ENCODE peak calls at places on chromosomes 1 and 21, in ten cellular contexts. One of them, this sample, is unnamed.

GRCh38 chr1:163842546-163842945 is 520.8 kb downstream of the NUF2 start:
- DNase-seq in GM23338: no peak
- DNase-seq in GM10248: no peak
- DNase-seq in IMR-90: no peak
- DNase-seq in choroid plexus epithelial cell: no peak
- DNase-seq in cardiac fibroblast: no peak
- DNase-seq in stomach: no peak
- DNase-seq in PC-3: no peak
- DNase-seq in astrocyte of the spinal cord: no peak
- DNase-seq in glutamatergic neuron: no peak
- DNase-seq in this sample: no peak

GRCh38 chr1:160748182-160748876 is 9.3 kb downstream of the SLAMF7 start:
- DNase-seq in stomach: no peak
- DNase-seq in glutamatergic neuron: no peak
- DNase-seq in PC-3: peak
- DNase-seq in GM23338: peak
- DNase-seq in GM10248: no peak
- DNase-seq in choroid plexus epithelial cell: peak
- DNase-seq in IMR-90: no peak
- DNase-seq in astrocyte of the spinal cord: peak
- DNase-seq in cardiac fibroblast: peak
- DNase-seq in this sample: no peak

GRCh38 chr1:101587749-101588148 is 350.9 kb downstream of the S1PR1 start:
- DNase-seq in choroid plexus epithelial cell: peak
- DNase-seq in cardiac fibroblast: peak
- DNase-seq in GM23338: no peak
- DNase-seq in GM10248: no peak
- DNase-seq in glutamatergic neuron: no peak
- DNase-seq in IMR-90: peak
- DNase-seq in stomach: no peak
- DNase-seq in PC-3: no peak
- DNase-seq in astrocyte of the spinal cord: peak
- DNase-seq in this sample: no peak

GRCh38 chr1:25647106-25647505 is 30.5 kb downstream of the MAN1C1 start:
- DNase-seq in choroid plexus epithelial cell: no peak
- DNase-seq in stomach: no peak
- DNase-seq in GM23338: no peak
- DNase-seq in GM10248: no peak
- DNase-seq in IMR-90: no peak
- DNase-seq in cardiac fibroblast: no peak
- DNase-seq in PC-3: no peak
- DNase-seq in astrocyte of the spinal cord: no peak
- DNase-seq in glutamatergic neuron: no peak
- DNase-seq in this sample: no peak

GRCh38 chr1:61400131-61400530 is 317.8 kb downstream of the NFIA start:
- DNase-seq in cardiac fibroblast: no peak
- DNase-seq in astrocyte of the spinal cord: no peak
- DNase-seq in GM23338: no peak
- DNase-seq in IMR-90: no peak
- DNase-seq in glutamatergic neuron: no peak
- DNase-seq in PC-3: no peak
- DNase-seq in choroid plexus epithelial cell: no peak
- DNase-seq in GM10248: no peak
- DNase-seq in stomach: no peak
- DNase-seq in this sample: no peak

GRCh38 chr1:160550572-160551034 is 27.5 kb upstream of the SLAMF6 start:
- DNase-seq in GM23338: peak
- DNase-seq in choroid plexus epithelial cell: no peak
- DNase-seq in glutamatergic neuron: no peak
- DNase-seq in stomach: no peak
- DNase-seq in GM10248: no peak
- DNase-seq in astrocyte of the spinal cord: no peak
- DNase-seq in cardiac fibroblast: no peak
- DNase-seq in PC-3: no peak
- DNase-seq in IMR-90: no peak
- DNase-seq in this sample: no peak

GRCh38 chr1:225477296-225477911 is 49.6 kb upstream of the LBR start:
- DNase-seq in IMR-90: no peak
- DNase-seq in cardiac fibroblast: no peak
- DNase-seq in stomach: no peak
- DNase-seq in GM23338: no peak
- DNase-seq in glutamatergic neuron: no peak
- DNase-seq in choroid plexus epithelial cell: no peak
- DNase-seq in GM10248: no peak
- DNase-seq in PC-3: no peak
- DNase-seq in astrocyte of the spinal cord: no peak
- DNase-seq in this sample: no peak

GRCh38 chr1:181089777-181090505 is 1.4 kb downstream of the IER5 start:
- DNase-seq in astrocyte of the spinal cord: peak
- DNase-seq in GM23338: peak
- DNase-seq in stomach: peak
- DNase-seq in GM10248: peak
- DNase-seq in choroid plexus epithelial cell: peak
- DNase-seq in glutamatergic neuron: peak
- DNase-seq in IMR-90: peak
- DNase-seq in PC-3: peak
- DNase-seq in cardiac fibroblast: peak
- DNase-seq in this sample: peak

GRCh38 chr1:182032251-182032650 is 29.3 kb downstream of the ZNF648 start:
- DNase-seq in cardiac fibroblast: no peak
- DNase-seq in GM10248: no peak
- DNase-seq in stomach: no peak
- DNase-seq in PC-3: peak
- DNase-seq in glutamatergic neuron: no peak
- DNase-seq in astrocyte of the spinal cord: no peak
- DNase-seq in choroid plexus epithelial cell: no peak
- DNase-seq in IMR-90: no peak
- DNase-seq in GM23338: no peak
- DNase-seq in this sample: no peak

GRCh38 chr1:67590329-67590728 is 94.7 kb upstream of the GADD45A start:
- DNase-seq in PC-3: no peak
- DNase-seq in stomach: no peak
- DNase-seq in cardiac fibroblast: peak
- DNase-seq in glutamatergic neuron: no peak
- DNase-seq in IMR-90: peak
- DNase-seq in choroid plexus epithelial cell: peak
- DNase-seq in GM23338: no peak
- DNase-seq in GM10248: no peak
- DNase-seq in astrocyte of the spinal cord: no peak
- DNase-seq in this sample: no peak

GRCh38 chr1:14435368-14436023 is 163.0 kb upstream of the KAZN start:
- DNase-seq in cardiac fibroblast: no peak
- DNase-seq in astrocyte of the spinal cord: no peak
- DNase-seq in IMR-90: no peak
- DNase-seq in choroid plexus epithelial cell: no peak
- DNase-seq in GM23338: peak
- DNase-seq in glutamatergic neuron: peak
- DNase-seq in stomach: no peak
- DNase-seq in GM10248: peak
- DNase-seq in PC-3: no peak
- DNase-seq in this sample: no peak

DNA sequence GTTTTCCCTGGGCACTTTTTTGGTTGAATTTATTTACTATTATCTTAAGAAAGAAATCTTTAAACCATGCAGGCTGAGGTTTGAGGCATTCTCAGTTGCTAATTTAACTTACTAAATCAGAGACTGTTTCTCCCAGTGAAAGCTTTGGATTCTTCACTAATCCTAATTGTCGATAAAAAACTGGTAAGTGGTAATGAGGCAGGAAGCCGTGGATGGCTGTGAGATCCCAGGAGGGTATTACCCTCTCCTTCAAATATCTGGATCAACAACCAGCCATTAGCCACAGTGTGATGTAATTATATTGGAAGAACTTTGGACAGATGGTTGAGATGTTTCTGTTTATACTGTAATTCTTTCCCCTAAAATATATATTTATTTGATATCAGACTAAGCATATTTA is 485.0 kb downstream of the DISC1 start:
- DNase-seq in GM23338: no peak
- DNase-seq in cardiac fibroblast: no peak
- DNase-seq in glutamatergic neuron: no peak
- DNase-seq in IMR-90: no peak
- DNase-seq in GM10248: no peak
- DNase-seq in stomach: no peak
- DNase-seq in astrocyte of the spinal cord: no peak
- DNase-seq in choroid plexus epithelial cell: peak
- DNase-seq in PC-3: no peak
- DNase-seq in this sample: no peak
- TF ChIP-seq CTCF in GM23338: no peak
- TF ChIP-seq CTCF in cardiac fibroblast: no peak
- TF ChIP-seq CTCF in glutamatergic neuron: no peak
- TF ChIP-seq CTCF in IMR-90: no peak
- TF ChIP-seq CTCF in GM10248: no peak
- TF ChIP-seq CTCF in stomach: no peak
- TF ChIP-seq CTCF in astrocyte of the spinal cord: no peak
- TF ChIP-seq CTCF in choroid plexus epithelial cell: no peak
- TF ChIP-seq CTCF in PC-3: no peak
- TF ChIP-seq CTCF in this sample: no peak

GRCh38 chr1:84780000-84780716 is 89.9 kb upstream of the SSX2IP start:
- DNase-seq in astrocyte of the spinal cord: no peak
- DNase-seq in IMR-90: peak
- DNase-seq in stomach: no peak
- DNase-seq in GM23338: no peak
- DNase-seq in GM10248: no peak
- DNase-seq in cardiac fibroblast: peak
- DNase-seq in choroid plexus epithelial cell: no peak
- DNase-seq in PC-3: peak
- DNase-seq in glutamatergic neuron: no peak
- DNase-seq in this sample: no peak

GRCh38 chr1:84782881-84783280 is 92.6 kb upstream of the SSX2IP start:
- DNase-seq in IMR-90: no peak
- DNase-seq in cardiac fibroblast: no peak
- DNase-seq in stomach: no peak
- DNase-seq in GM23338: no peak
- DNase-seq in astrocyte of the spinal cord: no peak
- DNase-seq in glutamatergic neuron: no peak
- DNase-seq in GM10248: no peak
- DNase-seq in PC-3: no peak
- DNase-seq in choroid plexus epithelial cell: no peak
- DNase-seq in this sample: no peak

GRCh38 chr1:84785231-84785630 is 95.0 kb upstream of the SSX2IP start:
- DNase-seq in glutamatergic neuron: no peak
- DNase-seq in GM10248: no peak
- DNase-seq in GM23338: no peak
- DNase-seq in stomach: no peak
- DNase-seq in choroid plexus epithelial cell: no peak
- DNase-seq in cardiac fibroblast: peak
- DNase-seq in IMR-90: peak
- DNase-seq in astrocyte of the spinal cord: no peak
- DNase-seq in PC-3: no peak
- DNase-seq in this sample: no peak

GRCh38 chr1:84776639-84777038 is 86.4 kb upstream of the SSX2IP start:
- DNase-seq in GM10248: no peak
- DNase-seq in cardiac fibroblast: no peak
- DNase-seq in stomach: no peak
- DNase-seq in GM23338: no peak
- DNase-seq in choroid plexus epithelial cell: no peak
- DNase-seq in IMR-90: no peak
- DNase-seq in glutamatergic neuron: no peak
- DNase-seq in astrocyte of the spinal cord: peak
- DNase-seq in PC-3: peak
- DNase-seq in this sample: no peak

GRCh38 chr1:84782311-84782771 is 92.1 kb upstream of the SSX2IP start:
- DNase-seq in GM23338: peak
- DNase-seq in choroid plexus epithelial cell: peak
- DNase-seq in stomach: peak
- DNase-seq in GM10248: peak
- DNase-seq in cardiac fibroblast: peak
- DNase-seq in astrocyte of the spinal cord: peak
- DNase-seq in IMR-90: peak
- DNase-seq in PC-3: peak
- DNase-seq in glutamatergic neuron: peak
- DNase-seq in this sample: peak
- TF ChIP-seq CTCF in GM23338: peak
- TF ChIP-seq CTCF in choroid plexus epithelial cell: peak
- TF ChIP-seq CTCF in stomach: no peak
- TF ChIP-seq CTCF in GM10248: peak
- TF ChIP-seq CTCF in cardiac fibroblast: peak
- TF ChIP-seq CTCF in astrocyte of the spinal cord: peak
- TF ChIP-seq CTCF in IMR-90: peak
- TF ChIP-seq CTCF in PC-3: peak
- TF ChIP-seq CTCF in glutamatergic neuron: peak
- TF ChIP-seq CTCF in this sample: peak

GRCh38 chr21:30340714-30341573 is 3.5 kb upstream of the KRTAP27-1 start:
- DNase-seq in IMR-90: peak
- DNase-seq in stomach: peak
- DNase-seq in PC-3: peak
- DNase-seq in astrocyte of the spinal cord: peak
- DNase-seq in cardiac fibroblast: peak
- DNase-seq in choroid plexus epithelial cell: peak
- DNase-seq in GM23338: peak
- DNase-seq in glutamatergic neuron: peak
- DNase-seq in GM10248: peak
- DNase-seq in this sample: no peak

GRCh38 chr21:30348506-30348905 is at the start of gene KRTAP23-1:
- DNase-seq in choroid plexus epithelial cell: no peak
- DNase-seq in stomach: no peak
- DNase-seq in cardiac fibroblast: no peak
- DNase-seq in PC-3: no peak
- DNase-seq in astrocyte of the spinal cord: no peak
- DNase-seq in GM10248: no peak
- DNase-seq in IMR-90: no peak
- DNase-seq in glutamatergic neuron: no peak
- DNase-seq in GM23338: no peak
- DNase-seq in this sample: no peak

GRCh38 chr21:30349572-30349971 is 1.2 kb upstream of the KRTAP23-1 start:
- DNase-seq in GM23338: no peak
- DNase-seq in IMR-90: no peak
- DNase-seq in cardiac fibroblast: peak
- DNase-seq in glutamatergic neuron: no peak
- DNase-seq in astrocyte of the spinal cord: no peak
- DNase-seq in choroid plexus epithelial cell: peak
- DNase-seq in GM10248: no peak
- DNase-seq in PC-3: peak
- DNase-seq in stomach: no peak
- DNase-seq in this sample: no peak

GRCh38 chr21:30345014-30345413 is 3.4 kb downstream of the KRTAP23-1 start:
- DNase-seq in PC-3: no peak
- DNase-seq in glutamatergic neuron: no peak
- DNase-seq in astrocyte of the spinal cord: no peak
- DNase-seq in stomach: no peak
- DNase-seq in GM10248: no peak
- DNase-seq in GM23338: peak
- DNase-seq in IMR-90: no peak
- DNase-seq in cardiac fibroblast: no peak
- DNase-seq in choroid plexus epithelial cell: no peak
- DNase-seq in this sample: no peak
- TF ChIP-seq CTCF in PC-3: peak
- TF ChIP-seq CTCF in glutamatergic neuron: no peak
- TF ChIP-seq CTCF in astrocyte of the spinal cord: no peak
- TF ChIP-seq CTCF in stomach: no peak
- TF ChIP-seq CTCF in GM10248: no peak
- TF ChIP-seq CTCF in GM23338: peak
- TF ChIP-seq CTCF in IMR-90: no peak
- TF ChIP-seq CTCF in cardiac fibroblast: no peak
- TF ChIP-seq CTCF in choroid plexus epithelial cell: no peak
- TF ChIP-seq CTCF in this sample: no peak

DNA sequence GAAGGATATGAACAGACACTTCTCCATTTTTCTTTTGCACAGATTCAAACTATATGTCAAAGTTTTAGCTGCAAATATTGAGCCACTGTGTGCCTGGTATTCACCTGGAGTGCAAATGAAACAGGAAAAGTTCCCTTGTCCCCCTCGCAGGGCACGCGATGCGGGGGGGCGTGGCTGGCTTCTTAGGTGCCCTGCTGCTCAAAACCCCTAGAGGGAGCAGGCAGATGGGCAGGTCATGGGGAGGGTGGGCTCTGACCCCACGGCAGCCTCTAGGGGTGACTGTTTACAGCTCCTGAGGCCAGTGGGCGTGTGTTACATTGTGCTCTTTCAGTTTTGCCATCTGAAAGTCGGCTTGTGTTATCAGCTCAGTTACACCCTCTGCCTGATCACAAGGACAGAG is 931.2 kb upstream of the B3GALT2 start:
- DNase-seq in GM23338: peak
- DNase-seq in cardiac fibroblast: no peak
- DNase-seq in astrocyte of the spinal cord: no peak
- DNase-seq in IMR-90: no peak
- DNase-seq in GM10248: no peak
- DNase-seq in choroid plexus epithelial cell: no peak
- DNase-seq in PC-3: no peak
- DNase-seq in stomach: no peak
- DNase-seq in glutamatergic neuron: no peak
- DNase-seq in this sample: no peak
- TF ChIP-seq CTCF in GM23338: peak
- TF ChIP-seq CTCF in cardiac fibroblast: peak
- TF ChIP-seq CTCF in astrocyte of the spinal cord: no peak
- TF ChIP-seq CTCF in IMR-90: no peak
- TF ChIP-seq CTCF in GM10248: no peak
- TF ChIP-seq CTCF in choroid plexus epithelial cell: no peak
- TF ChIP-seq CTCF in PC-3: no peak
- TF ChIP-seq CTCF in stomach: no peak
- TF ChIP-seq CTCF in glutamatergic neuron: peak
- TF ChIP-seq CTCF in this sample: no peak